ENCODE peak calls at places on chromosomes 1 and 21, in ten cellular contexts. S, D, M, E, W, C, J, T, H and G are unnamed samples.

GRCh38 chr1:239287296-239287695 is 99.1 kb upstream of the CHRM3 start:
- DNase-seq in D (no peak), S (no peak), E (no peak), M (no peak), J (no peak), W (no peak), C (no peak), T (no peak), H (no peak), G (no peak)

GRCh38 chr1:90561384-90561783 is 155.7 kb downstream of the BARHL2 start:
- DNase-seq in J (no peak), D (no peak), T (no peak), E (no peak), C (no peak), W (no peak), M (no peak), S (no peak), H (no peak), G (no peak)

GRCh38 chr1:145926706-145927072 is 595 bp downstream of the RBM8A start:
- DNase-seq in T (no peak), D (no peak), E (no peak), J (no peak), S (peak; percentile 39), C (no peak), W (no peak), M (no peak), H (no peak), G (no peak)

GRCh38 chr1:66262233-66262632 is 271.7 kb upstream of the SGIP1 start:
- DNase-seq in H (no peak), E (peak; percentile 49), M (no peak), C (peak; percentile 64), J (peak; percentile 73), D (peak; percentile 67), S (peak; percentile 69), T (no peak), W (peak; percentile 74), G (no peak)

GRCh38 chr1:24909388-24909898 is 20.6 kb downstream of the RUNX3 start:
- DNase-seq in E (peak; percentile 85), S (peak; percentile 75), T (peak; percentile 81), D (peak; percentile 61), M (no peak), J (no peak), H (peak; percentile 55), C (peak; percentile 82), W (peak; percentile 89), G (no peak)

GRCh38 chr1:116376734-116377096 is 3.7 kb downstream of the ATP1A1 start:
- DNase-seq in E (no peak), T (no peak), W (peak; percentile 11), D (peak; percentile 11), S (no peak), M (no peak), C (no peak), H (no peak), J (no peak), G (no peak)

GRCh38 chr21:21712761-21713558 is 714.8 kb downstream of the NCAM2 start:
- DNase-seq in M (no peak), T (no peak), W (peak; percentile 2), E (no peak), S (peak; percentile 77), J (no peak), H (no peak), D (peak; percentile 62), C (no peak), G (no peak)

GRCh38 chr1:37667023-37667769 is 25.1 kb upstream of the CDCA8 start:
- DNase-seq in T (no peak), M (no peak), J (no peak), C (no peak), H (no peak), S (no peak), D (no peak), E (no peak), W (no peak), G (no peak)

GRCh38 chr1:156670791-156671190 is 6.4 kb downstream of the NES start:
- DNase-seq in S (no peak), C (no peak), H (no peak), T (peak; percentile 28), J (no peak), W (no peak), D (no peak), M (no peak), E (no peak), G (no peak)

GRCh38 chr1:156670359-156670758 is 6.8 kb downstream of the NES start:
- DNase-seq in S (no peak), E (no peak), C (no peak), W (no peak), D (no peak), T (peak; percentile 51), J (no peak), H (no peak), M (no peak), G (no peak)

GRCh38 chr1:156667968-156668709 is 9.1 kb downstream of the NES start:
- DNase-seq in S (no peak), M (no peak), W (no peak), H (no peak), D (no peak), E (no peak), J (no peak), C (no peak), T (peak; percentile 31), G (no peak)

GRCh38 chr1:156668801-156669637 is 8.2 kb downstream of the NES start:
- DNase-seq in T (peak; percentile 60), E (no peak), W (no peak), J (no peak), S (no peak), D (no peak), C (no peak), H (no peak), M (no peak), G (no peak)

DNA sequence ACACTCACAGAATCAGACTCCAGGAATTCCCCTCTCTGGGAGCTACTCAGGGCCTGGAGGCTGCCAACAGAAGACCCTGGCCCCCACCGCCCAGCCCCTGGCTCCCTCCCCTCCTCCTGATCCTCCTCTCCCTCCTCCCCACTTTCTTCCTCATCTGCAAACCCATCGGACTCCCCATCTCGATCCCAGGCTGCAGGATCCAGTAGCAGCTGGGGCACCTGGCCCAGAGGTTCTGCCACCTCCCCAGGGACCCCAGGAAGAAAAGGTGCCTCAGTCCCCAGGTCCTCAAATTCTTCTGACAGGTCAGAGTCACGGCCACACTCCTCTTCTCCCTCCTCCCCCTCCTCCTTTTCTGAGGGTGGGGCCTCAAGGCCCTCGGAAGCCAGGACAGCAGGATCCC is 7.4 kb downstream of the NES start:
- DNase-seq in C (no peak), D (no peak), T (peak; percentile 41), J (no peak), W (no peak), S (no peak), H (no peak), M (no peak), E (no peak), G (no peak)
- H3K27ac ChIP-seq in C (no peak overlapping the region), D (no peak overlapping the region), T (peak overlapping the region; percentile 73), J (no peak overlapping the region), W (no peak overlapping the region), S (no peak overlapping the region), H (peak overlapping the region; percentile 97), M (no peak overlapping the region), E (peak overlapping the region; percentile 77), G (no peak overlapping the region)

DNA sequence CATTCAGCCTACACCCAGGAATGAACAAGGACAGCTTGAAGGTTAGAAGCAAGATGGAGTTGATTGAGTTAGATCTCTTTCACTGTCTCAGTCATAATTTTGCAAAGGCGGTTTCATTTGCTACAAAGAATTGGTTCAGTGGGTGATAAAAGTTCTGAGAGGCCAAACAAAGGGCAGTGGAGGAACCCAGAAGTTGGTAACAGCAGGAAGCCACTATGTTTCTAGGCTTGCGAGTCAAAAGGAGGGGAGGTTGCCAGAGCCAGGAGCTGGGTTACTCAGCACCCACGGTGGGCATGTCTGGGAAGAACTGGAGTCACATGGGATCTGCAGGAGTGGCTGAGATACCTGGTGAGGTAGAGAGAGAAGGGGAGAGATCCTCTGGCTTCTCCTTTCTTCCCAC is 64.2 kb upstream of the MRPS6 start:
- DNase-seq in J (no peak), T (no peak), E (no peak), S (no peak), M (no peak), H (no peak), C (no peak), W (no peak), D (no peak), G (no peak)
- H3K27ac ChIP-seq in J (no peak overlapping the region), T (no peak overlapping the region), E (no peak overlapping the region), S (no peak overlapping the region), M (no peak overlapping the region), H (no peak overlapping the region), C (no peak overlapping the region), W (no peak overlapping the region), D (no peak overlapping the region), G (no peak overlapping the region)

DNA sequence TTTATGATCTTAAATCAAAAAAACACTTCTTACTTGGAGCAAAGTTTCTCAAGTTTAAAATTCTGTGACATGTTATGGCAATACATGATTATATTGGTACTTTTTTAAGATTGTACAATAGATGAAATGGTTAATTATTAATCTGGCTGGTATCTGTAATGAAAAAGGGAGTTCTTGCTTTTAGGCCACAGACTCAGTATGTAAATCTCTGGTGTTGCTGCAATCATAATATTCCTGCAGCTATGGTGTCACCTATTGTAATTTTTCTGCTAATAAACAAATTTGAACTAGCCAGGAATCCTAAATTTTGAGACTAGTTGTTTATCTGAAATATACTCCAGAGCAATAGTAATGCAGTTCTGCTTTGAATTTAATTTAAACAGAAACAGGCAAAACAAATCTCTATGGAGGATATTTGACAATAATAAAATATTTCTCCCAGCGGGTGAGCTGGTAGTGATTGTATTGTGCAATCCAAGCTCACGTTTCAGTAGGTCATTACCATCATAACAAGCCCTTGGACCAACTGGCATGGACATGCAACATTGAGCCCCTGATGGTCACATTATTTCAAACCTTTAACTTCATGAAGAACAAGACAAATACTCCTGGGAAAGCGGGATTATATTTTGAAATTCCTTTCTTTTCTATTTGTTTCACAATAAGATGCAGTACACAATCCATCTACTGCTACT is 77.2 kb upstream of the USH2A start:
- DNase-seq in H (no peak), W (no peak), E (no peak), J (no peak), C (no peak), M (no peak), D (no peak), T (no peak), S (no peak), G (no peak)
- H3K27ac ChIP-seq in H (no peak overlapping the region), W (no peak overlapping the region), E (no peak overlapping the region), J (no peak overlapping the region), C (no peak overlapping the region), M (no peak overlapping the region), D (no peak overlapping the region), T (no peak overlapping the region), S (no peak overlapping the region), G (no peak overlapping the region)

GRCh38 chr1:150973258-150973825 is 1.3 kb downstream of the CERS2 start:
- DNase-seq in C (no peak), H (peak; percentile 18), T (peak; percentile 70), W (peak; percentile 28), D (no peak), E (peak; percentile 20), S (no peak), J (no peak), M (no peak), G (no peak)

GRCh38 chr1:150970818-150971582 is 3.6 kb downstream of the CERS2 start:
- DNase-seq in H (peak; percentile 74), W (peak; percentile 87), D (peak; percentile 62), J (no peak), E (peak; percentile 80), M (no peak), S (no peak), T (peak; percentile 90), C (peak; percentile 90), G (no peak)

GRCh38 chr1:150973826-150974579 is 632 bp downstream of the CERS2 start:
- DNase-seq in H (peak; percentile 20), E (peak; percentile 56), J (no peak), W (peak; percentile 23), D (no peak), S (no peak), C (peak; percentile 69), T (peak; percentile 80), M (peak; percentile 21), G (no peak)

GRCh38 chr1:150971583-150972416 is 2.8 kb downstream of the CERS2 start:
- DNase-seq in J (no peak), E (no peak), M (no peak), H (no peak), W (peak; percentile 59), T (no peak), S (no peak), C (peak; percentile 55), D (no peak), G (no peak)

GRCh38 chr1:150972417-150972940 is 2.2 kb downstream of the CERS2 start:
- DNase-seq in T (no peak), E (no peak), D (no peak), H (no peak), M (no peak), W (no peak), J (no peak), S (no peak), C (no peak), G (no peak)
- H3K27ac ChIP-seq in T (peak overlapping the region; percentile 82), E (peak overlapping the region; percentile 98), D (peak overlapping the region; percentile 86), H (peak overlapping the region; percentile 97), M (peak overlapping the region; percentile 79), W (peak overlapping the region; percentile 88), J (no peak overlapping the region), S (no peak overlapping the region), C (peak overlapping the region; percentile 94), G (peak overlapping the region; percentile 79)